ENCODE peak calls at places on chromosomes 13 and 19, in nine cellular contexts. U is CD8-positive, alpha-beta T cell; D is H54; G is endodermal cell; N is heart right ventricle; L is CD8-positive, alpha-beta memory T cell; F is colonic mucosa; Z is activated naive CD8-positive, alpha-beta T cell treated with anti-CD3 and anti-CD28 coated beads, Interleukin-2, amount 50 U/mL, for 24 hours; K is thoracic aorta. Y is an unnamed sample.
A peak's percentile ranks its signal among the peaks of the same experiment; 100 is the strongest.

GRCh38 chr13:95784161-95784880 is 107.4 kb downstream of the DNAJC3 start:
- DNase-seq in U (no peak), K (no peak), L (no peak), Z (no peak), D (peak; percentile 51), N (no peak), G (no peak), F (no peak), Y (peak; percentile 72)

GRCh38 chr19:15118789-15119494 is 11.7 kb downstream of the SYDE1 start:
- DNase-seq in Z (no peak), U (no peak), N (no peak), F (no peak), K (no peak), G (no peak), L (no peak), D (no peak), Y (no peak)

GRCh38 chr19:48970923-48971395 is 5.8 kb downstream of the FTL start:
- DNase-seq in G (peak; percentile 96), N (peak; percentile 85), K (no peak), L (peak; percentile 72), U (peak; percentile 67), F (peak; percentile 81), Z (peak; percentile 90), D (no peak), Y (peak; percentile 81)

GRCh38 chr13:98672947-98673545 is 79.4 kb downstream of the SLC15A1 start:
- DNase-seq in G (peak; percentile 87), U (no peak), K (no peak), Z (peak; percentile 49), N (peak; percentile 45), F (peak; percentile 72), L (peak; percentile 41), D (peak; percentile 92), Y (peak; percentile 88)

GRCh38 chr19:41442473-41443360 is at the start of gene ERICH4:
- DNase-seq in Z (no peak), L (no peak), N (no peak), U (no peak), G (no peak), D (no peak), K (no peak), F (no peak), Y (no peak)

GRCh38 chr19:4069331-4069959 is 2.7 kb upstream of the ZBTB7A start:
- DNase-seq in D (no peak), K (no peak), Z (peak; percentile 78), U (no peak), L (peak; percentile 40), G (peak; percentile 50), N (no peak), F (peak; percentile 54), Y (no peak)

GRCh38 chr19:9149976-9150375 is 9.8 kb downstream of the ZNF317 start:
- DNase-seq in Z (no peak), K (no peak), L (no peak), G (no peak), D (no peak), N (no peak), F (no peak), U (no peak), Y (no peak)

GRCh38 chr19:1826557-1827521 is 14.8 kb upstream of the ATP8B3 start:
- DNase-seq in G (peak; percentile 83), Z (no peak), F (no peak), D (no peak), L (no peak), N (no peak), U (no peak), K (no peak), Y (no peak)

GRCh38 chr13:48783181-48783630 is 129.5 kb downstream of the CYSLTR2 start:
- DNase-seq in K (peak; percentile 21), U (no peak), Z (no peak), D (no peak), G (no peak), F (peak; percentile 67), L (no peak), N (peak; percentile 65), Y (peak; percentile 66)

GRCh38 chr13:77222000-77222690 is 104.7 kb downstream of the MYCBP2 start:
- DNase-seq in G (no peak), L (no peak), Z (no peak), N (no peak), K (no peak), U (no peak), F (no peak), D (no peak), Y (no peak)

GRCh38 chr13:73473016-73473415 is 414.2 kb downstream of the KLF5 start:
- DNase-seq in K (no peak), Z (no peak), N (no peak), D (no peak), L (no peak), U (no peak), F (no peak), G (no peak), Y (no peak)